ENCODE peak calls at places on chromosome 4, in five cellular contexts. One of them, this sample, is unnamed.

GRCh38 chr4:24417206-24417605 is 167.1 kb downstream of the DHX15 start:
- DNase-seq in psoas muscle: no peak
- DNase-seq in thoracic aorta: no peak
- DNase-seq in K562: no peak
- DNase-seq in NCI-H774: no peak
- DNase-seq in this sample: no peak

GRCh38 chr4:165834116-165834515 is 38.9 kb upstream of the TLL1 start:
- DNase-seq in NCI-H774: no peak
- DNase-seq in thoracic aorta: no peak
- DNase-seq in K562: no peak
- DNase-seq in psoas muscle: no peak
- DNase-seq in this sample: no peak

GRCh38 chr4:24603343-24603742 is 19.0 kb upstream of the DHX15 start:
- DNase-seq in thoracic aorta: no peak
- DNase-seq in psoas muscle: no peak
- DNase-seq in NCI-H774: no peak
- DNase-seq in K562: no peak
- DNase-seq in this sample: no peak

GRCh38 chr4:109729155-109729562 is 711 bp downstream of the PLA2G12A start:
- DNase-seq in NCI-H774: no peak
- DNase-seq in psoas muscle: no peak
- DNase-seq in K562: peak
- DNase-seq in thoracic aorta: no peak
- DNase-seq in this sample: no peak

GRCh38 chr4:40991908-40992307 is 222.4 kb downstream of the APBB2 start:
- DNase-seq in psoas muscle: no peak
- DNase-seq in NCI-H774: no peak
- DNase-seq in thoracic aorta: no peak
- DNase-seq in K562: no peak
- DNase-seq in this sample: no peak

GRCh38 chr4:166064706-166065105 is 191.7 kb downstream of the TLL1 start:
- DNase-seq in psoas muscle: no peak
- DNase-seq in K562: no peak
- DNase-seq in thoracic aorta: no peak
- DNase-seq in NCI-H774: no peak
- DNase-seq in this sample: no peak

GRCh38 chr4:74134500-74134852 is 23.4 kb upstream of the MTHFD2L start:
- DNase-seq in thoracic aorta: no peak
- DNase-seq in NCI-H774: no peak
- DNase-seq in K562: no peak
- DNase-seq in psoas muscle: no peak
- DNase-seq in this sample: no peak

GRCh38 chr4:2135083-2135482 is 76.0 kb downstream of the NAT8L start:
- DNase-seq in thoracic aorta: no peak
- DNase-seq in psoas muscle: no peak
- DNase-seq in K562: peak
- DNase-seq in NCI-H774: no peak
- DNase-seq in this sample: no peak

GRCh38 chr4:47221721-47222120 is 190.4 kb downstream of the GABRB1 start:
- DNase-seq in NCI-H774: no peak
- DNase-seq in psoas muscle: no peak
- DNase-seq in thoracic aorta: no peak
- DNase-seq in K562: no peak
- DNase-seq in this sample: no peak

GRCh38 chr4:175536852-175537453 is 275.1 kb downstream of the GPM6A start:
- DNase-seq in thoracic aorta: no peak
- DNase-seq in NCI-H774: peak
- DNase-seq in psoas muscle: no peak
- DNase-seq in K562: peak
- DNase-seq in this sample: no peak